ENCODE peak calls at places on chromosomes 4 and X, in five cellular contexts. One of them, this sample, is unnamed.

GRCh38 chrX:72349190-72349589 is 43.5 kb upstream of the CITED1 start:
- DNase-seq in CD4-positive, alpha-beta T cell: no peak
- DNase-seq in NB4: no peak
- DNase-seq in natural killer cell: no peak
- DNase-seq in astrocyte of the cerebellum: no peak
- DNase-seq in this sample: no peak

GRCh38 chr4:74364649-74365491 is at the start of gene EREG:
- DNase-seq in CD4-positive, alpha-beta T cell: no peak
- DNase-seq in NB4: no peak
- DNase-seq in natural killer cell: peak
- DNase-seq in astrocyte of the cerebellum: no peak
- DNase-seq in this sample: no peak

GRCh38 chrX:17376381-17377046 is 1.5 kb downstream of the NHS start:
- DNase-seq in CD4-positive, alpha-beta T cell: no peak
- DNase-seq in NB4: no peak
- DNase-seq in natural killer cell: no peak
- DNase-seq in astrocyte of the cerebellum: no peak
- DNase-seq in this sample: no peak

GRCh38 chr4:93759506-93759905 is 69.0 kb upstream of the ATOH1 start:
- DNase-seq in CD4-positive, alpha-beta T cell: no peak
- DNase-seq in NB4: peak
- DNase-seq in natural killer cell: no peak
- DNase-seq in astrocyte of the cerebellum: no peak
- DNase-seq in this sample: no peak

GRCh38 chr4:96150501-96150900 is 310.6 kb downstream of the PDHA2 start:
- DNase-seq in CD4-positive, alpha-beta T cell: no peak
- DNase-seq in NB4: no peak
- DNase-seq in natural killer cell: no peak
- DNase-seq in astrocyte of the cerebellum: no peak
- DNase-seq in this sample: no peak

GRCh38 chr4:135840781-135841180 is 1639.2 kb upstream of the PABPC4L start:
- DNase-seq in CD4-positive, alpha-beta T cell: no peak
- DNase-seq in NB4: no peak
- DNase-seq in natural killer cell: no peak
- DNase-seq in astrocyte of the cerebellum: no peak
- DNase-seq in this sample: no peak

GRCh38 chrX:108001218-108001814 is 19.1 kb upstream of the TEX13B start:
- DNase-seq in CD4-positive, alpha-beta T cell: peak
- DNase-seq in NB4: peak
- DNase-seq in natural killer cell: no peak
- DNase-seq in astrocyte of the cerebellum: no peak
- DNase-seq in this sample: no peak

GRCh38 chrX:13855689-13856425 is 39.0 kb upstream of the GPM6B start:
- DNase-seq in CD4-positive, alpha-beta T cell: no peak
- DNase-seq in NB4: no peak
- DNase-seq in natural killer cell: no peak
- DNase-seq in astrocyte of the cerebellum: peak
- DNase-seq in this sample: no peak

GRCh38 chrX:139930923-139931645 is 1.8 kb downstream of the ATP11C start:
- DNase-seq in CD4-positive, alpha-beta T cell: peak
- DNase-seq in NB4: peak
- DNase-seq in natural killer cell: peak
- DNase-seq in astrocyte of the cerebellum: no peak
- DNase-seq in this sample: no peak

GRCh38 chrX:4841216-4841745 is 1127.8 kb upstream of the PRKX start:
- DNase-seq in CD4-positive, alpha-beta T cell: no peak
- DNase-seq in NB4: no peak
- DNase-seq in natural killer cell: no peak
- DNase-seq in astrocyte of the cerebellum: no peak
- DNase-seq in this sample: no peak

GRCh38 chr4:807792-808191 is 18.1 kb downstream of the CPLX1 start:
- DNase-seq in CD4-positive, alpha-beta T cell: no peak
- DNase-seq in NB4: no peak
- DNase-seq in natural killer cell: no peak
- DNase-seq in astrocyte of the cerebellum: no peak
- DNase-seq in this sample: no peak

GRCh38 chr4:106864231-106864630 is 171.9 kb downstream of the DKK2 start:
- DNase-seq in CD4-positive, alpha-beta T cell: no peak
- DNase-seq in NB4: no peak
- DNase-seq in natural killer cell: no peak
- DNase-seq in astrocyte of the cerebellum: peak
- DNase-seq in this sample: no peak

GRCh38 chr4:16000708-16001483 is 37.9 kb upstream of the FGFBP2 start:
- DNase-seq in CD4-positive, alpha-beta T cell: no peak
- DNase-seq in NB4: no peak
- DNase-seq in natural killer cell: no peak
- DNase-seq in astrocyte of the cerebellum: no peak
- DNase-seq in this sample: no peak

GRCh38 chr4:76948441-76949292 is 885 bp upstream of the SEPTIN11 start:
- DNase-seq in CD4-positive, alpha-beta T cell: peak
- DNase-seq in NB4: peak
- DNase-seq in natural killer cell: peak
- DNase-seq in astrocyte of the cerebellum: no peak
- DNase-seq in this sample: no peak

GRCh38 chrX:72121381-72121780 is 10.3 kb downstream of the RTL5 start:
- DNase-seq in CD4-positive, alpha-beta T cell: no peak
- DNase-seq in NB4: peak
- DNase-seq in natural killer cell: peak
- DNase-seq in astrocyte of the cerebellum: peak
- DNase-seq in this sample: no peak

GRCh38 chr4:80471701-80472100 is 136.2 kb downstream of the CFAP299 start:
- DNase-seq in CD4-positive, alpha-beta T cell: no peak
- DNase-seq in NB4: no peak
- DNase-seq in natural killer cell: no peak
- DNase-seq in astrocyte of the cerebellum: peak
- DNase-seq in this sample: peak

GRCh38 chr4:7788193-7788592 is 151.5 kb downstream of the AFAP1 start:
- DNase-seq in CD4-positive, alpha-beta T cell: no peak
- DNase-seq in NB4: no peak
- DNase-seq in natural killer cell: no peak
- DNase-seq in astrocyte of the cerebellum: no peak
- DNase-seq in this sample: no peak

GRCh38 chrX:53071604-53072417 is 10.4 kb upstream of the TSPYL2 start:
- DNase-seq in CD4-positive, alpha-beta T cell: peak
- DNase-seq in NB4: peak
- DNase-seq in natural killer cell: no peak
- DNase-seq in astrocyte of the cerebellum: peak
- DNase-seq in this sample: no peak

GRCh38 chr4:4254666-4255065 is 6.6 kb upstream of the TMEM128 start:
- DNase-seq in CD4-positive, alpha-beta T cell: no peak
- DNase-seq in NB4: no peak
- DNase-seq in natural killer cell: no peak
- DNase-seq in astrocyte of the cerebellum: no peak
- DNase-seq in this sample: no peak

GRCh38 chrX:77505227-77505626 is 58.0 kb downstream of the FGF16 start:
- DNase-seq in CD4-positive, alpha-beta T cell: no peak
- DNase-seq in NB4: peak
- DNase-seq in natural killer cell: no peak
- DNase-seq in astrocyte of the cerebellum: peak
- DNase-seq in this sample: no peak

GRCh38 chrX:95117556-95117955 is 1443.5 kb downstream of the FAM133A start:
- DNase-seq in CD4-positive, alpha-beta T cell: no peak
- DNase-seq in NB4: no peak
- DNase-seq in natural killer cell: no peak
- DNase-seq in astrocyte of the cerebellum: no peak
- DNase-seq in this sample: no peak

GRCh38 chr4:139875456-139875855 is 209.8 kb downstream of the MGST2 start:
- DNase-seq in CD4-positive, alpha-beta T cell: no peak
- DNase-seq in NB4: no peak
- DNase-seq in natural killer cell: no peak
- DNase-seq in astrocyte of the cerebellum: no peak
- DNase-seq in this sample: no peak

GRCh38 chrX:7346021-7346420 is 198.1 kb upstream of the PUDP start:
- DNase-seq in CD4-positive, alpha-beta T cell: no peak
- DNase-seq in NB4: no peak
- DNase-seq in natural killer cell: no peak
- DNase-seq in astrocyte of the cerebellum: no peak
- DNase-seq in this sample: no peak

GRCh38 chr4:54100607-54101189 is 735 bp downstream of the GSX2 start:
- DNase-seq in CD4-positive, alpha-beta T cell: no peak
- DNase-seq in NB4: no peak
- DNase-seq in natural killer cell: no peak
- DNase-seq in astrocyte of the cerebellum: no peak
- DNase-seq in this sample: no peak

GRCh38 chrX:87571965-87572364 is 54.4 kb downstream of the KLHL4 start:
- DNase-seq in CD4-positive, alpha-beta T cell: no peak
- DNase-seq in NB4: no peak
- DNase-seq in natural killer cell: no peak
- DNase-seq in astrocyte of the cerebellum: no peak
- DNase-seq in this sample: no peak

GRCh38 chrX:34734383-34734782 is 77.3 kb upstream of the TMEM47 start:
- DNase-seq in CD4-positive, alpha-beta T cell: no peak
- DNase-seq in NB4: no peak
- DNase-seq in natural killer cell: no peak
- DNase-seq in astrocyte of the cerebellum: no peak
- DNase-seq in this sample: no peak

DNA sequence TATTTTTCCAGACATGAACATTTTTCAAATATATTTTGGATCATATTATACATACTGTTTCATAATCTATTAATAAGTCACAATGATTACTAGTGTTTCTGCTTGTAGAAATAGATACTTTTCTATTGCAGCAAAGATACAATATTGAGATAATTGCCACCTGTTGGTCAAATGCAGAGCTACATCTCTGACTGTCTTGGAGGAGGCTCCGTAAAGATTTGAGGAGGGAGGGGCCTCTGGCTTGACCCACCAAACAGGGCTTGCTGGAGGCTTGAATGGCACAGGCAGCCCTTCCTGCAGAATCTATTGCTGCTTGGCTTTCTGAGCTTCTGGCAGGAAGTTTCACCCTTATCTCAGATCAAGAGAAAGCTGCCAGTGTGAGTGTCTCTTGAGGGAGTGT is 99.3 kb upstream of the ARMCX2 start:
- DNase-seq in CD4-positive, alpha-beta T cell: no peak
- DNase-seq in NB4: peak
- DNase-seq in natural killer cell: no peak
- DNase-seq in astrocyte of the cerebellum: peak
- DNase-seq in this sample: no peak
- TF ChIP-seq CTCF in CD4-positive, alpha-beta T cell: peak
- TF ChIP-seq CTCF in NB4: no peak
- TF ChIP-seq CTCF in natural killer cell: peak
- TF ChIP-seq CTCF in astrocyte of the cerebellum: peak
- TF ChIP-seq CTCF in this sample: peak

GRCh38 chrX:106862972-106863688 is 40.0 kb downstream of the RIPPLY1 start:
- DNase-seq in CD4-positive, alpha-beta T cell: no peak
- DNase-seq in NB4: peak
- DNase-seq in natural killer cell: no peak
- DNase-seq in astrocyte of the cerebellum: no peak
- DNase-seq in this sample: no peak
- TF ChIP-seq CTCF in CD4-positive, alpha-beta T cell: no peak
- TF ChIP-seq CTCF in NB4: peak
- TF ChIP-seq CTCF in natural killer cell: no peak
- TF ChIP-seq CTCF in astrocyte of the cerebellum: peak
- TF ChIP-seq CTCF in this sample: peak

GRCh38 chr4:145619639-145619996 is 433 bp downstream of the MMAA start:
- DNase-seq in CD4-positive, alpha-beta T cell: no peak
- DNase-seq in NB4: no peak
- DNase-seq in natural killer cell: no peak
- DNase-seq in astrocyte of the cerebellum: peak
- DNase-seq in this sample: peak
- TF ChIP-seq CTCF in CD4-positive, alpha-beta T cell: peak
- TF ChIP-seq CTCF in NB4: no peak
- TF ChIP-seq CTCF in natural killer cell: no peak
- TF ChIP-seq CTCF in astrocyte of the cerebellum: no peak
- TF ChIP-seq CTCF in this sample: no peak

DNA sequence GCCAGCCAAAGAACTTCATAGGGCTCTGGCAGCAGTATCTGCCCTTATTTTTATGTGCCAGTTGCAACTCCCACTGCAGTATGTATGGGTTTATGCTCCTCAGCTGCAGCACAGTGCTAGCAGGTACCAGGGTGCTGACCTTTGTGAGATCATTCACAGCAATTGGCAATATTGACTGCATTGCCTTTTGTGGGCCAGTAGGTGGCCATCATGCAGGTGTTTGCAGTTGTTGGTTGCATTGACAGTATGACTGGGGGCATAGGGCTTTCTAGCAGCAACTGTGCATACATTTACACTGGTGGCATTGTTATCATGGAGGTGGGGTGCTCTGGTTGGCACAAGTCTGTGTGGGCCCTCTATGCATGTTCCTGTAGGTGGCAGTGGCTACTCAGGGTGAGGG is 42.5 kb downstream of the FAAH2 start:
- DNase-seq in CD4-positive, alpha-beta T cell: no peak
- DNase-seq in NB4: peak
- DNase-seq in natural killer cell: no peak
- DNase-seq in astrocyte of the cerebellum: no peak
- DNase-seq in this sample: no peak
- TF ChIP-seq CTCF in CD4-positive, alpha-beta T cell: no peak
- TF ChIP-seq CTCF in NB4: peak
- TF ChIP-seq CTCF in natural killer cell: no peak
- TF ChIP-seq CTCF in astrocyte of the cerebellum: no peak
- TF ChIP-seq CTCF in this sample: no peak

GRCh38 chr4:164571593-164572385 is 182.1 kb upstream of the SMIM31 start:
- DNase-seq in CD4-positive, alpha-beta T cell: no peak
- DNase-seq in NB4: no peak
- DNase-seq in natural killer cell: no peak
- DNase-seq in astrocyte of the cerebellum: peak
- DNase-seq in this sample: no peak

GRCh38 chr4:164572877-164573279 is 181.1 kb upstream of the SMIM31 start:
- DNase-seq in CD4-positive, alpha-beta T cell: no peak
- DNase-seq in NB4: no peak
- DNase-seq in natural killer cell: no peak
- DNase-seq in astrocyte of the cerebellum: peak
- DNase-seq in this sample: peak
- TF ChIP-seq CTCF in CD4-positive, alpha-beta T cell: no peak
- TF ChIP-seq CTCF in NB4: no peak
- TF ChIP-seq CTCF in natural killer cell: no peak
- TF ChIP-seq CTCF in astrocyte of the cerebellum: no peak
- TF ChIP-seq CTCF in this sample: no peak

DNA sequence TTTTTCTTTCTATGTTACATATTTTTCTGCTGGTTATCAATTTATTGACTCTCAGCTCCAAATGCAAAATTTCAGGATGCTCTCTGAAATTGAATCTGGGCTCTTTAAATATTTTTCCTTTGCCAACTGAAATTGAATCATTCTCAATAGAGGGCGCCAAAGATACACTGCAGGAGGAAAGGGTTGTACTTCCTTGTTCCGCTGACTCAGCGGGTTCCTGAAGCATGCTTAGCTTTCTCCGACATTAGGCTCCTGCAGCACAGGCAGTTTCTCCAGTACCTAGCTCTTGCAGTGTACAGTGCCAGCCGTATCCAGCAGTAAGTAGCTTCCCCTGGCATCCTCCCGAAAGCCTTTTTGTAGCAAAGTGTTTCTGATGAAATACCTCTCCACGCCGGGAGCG is 28.8 kb upstream of the CFAP47 start:
- DNase-seq in CD4-positive, alpha-beta T cell: no peak
- DNase-seq in NB4: peak
- DNase-seq in natural killer cell: no peak
- DNase-seq in astrocyte of the cerebellum: peak
- DNase-seq in this sample: no peak
- TF ChIP-seq CTCF in CD4-positive, alpha-beta T cell: no peak
- TF ChIP-seq CTCF in NB4: peak
- TF ChIP-seq CTCF in natural killer cell: no peak
- TF ChIP-seq CTCF in astrocyte of the cerebellum: peak
- TF ChIP-seq CTCF in this sample: peak

GRCh38 chr4:35300996-35301774 is 943.1 kb downstream of the ARAP2 start:
- DNase-seq in CD4-positive, alpha-beta T cell: no peak
- DNase-seq in NB4: no peak
- DNase-seq in natural killer cell: no peak
- DNase-seq in astrocyte of the cerebellum: no peak
- DNase-seq in this sample: no peak
- TF ChIP-seq CTCF in CD4-positive, alpha-beta T cell: no peak
- TF ChIP-seq CTCF in NB4: no peak
- TF ChIP-seq CTCF in natural killer cell: no peak
- TF ChIP-seq CTCF in astrocyte of the cerebellum: no peak
- TF ChIP-seq CTCF in this sample: no peak

This sample was measured in epithelial cell of proximal tubule.